ENCODE peak calls at places on chromosomes 3 and 15, in four cellular contexts. D, Z, I and U are unnamed samples.

GRCh38 chr3:18900994-18901393 is 247.3 kb upstream of the KCNH8 start:
- DNase-seq in D (no peak), Z (no peak), I (no peak), U (no peak)

GRCh38 chr15:74788716-74789151 is 6.9 kb downstream of the CSK start:
- DNase-seq in D (no peak), Z (peak), I (no peak), U (no peak)

GRCh38 chr3:137970914-137971831 is 38.8 kb upstream of the CLDN18 start:
- DNase-seq in D (peak), Z (no peak), I (peak), U (peak)

GRCh38 chr15:89751748-89752147 is 699 bp upstream of the MESP1 start:
- DNase-seq in D (no peak), Z (no peak), I (no peak), U (no peak)

GRCh38 chr3:78610462-78611125 is 1157.2 kb downstream of the ROBO1 start:
- DNase-seq in D (no peak), Z (no peak), I (no peak), U (no peak)

GRCh38 chr15:42073418-42073817 is 20.9 kb downstream of the PLA2G4D start:
- DNase-seq in D (no peak), Z (no peak), I (no peak), U (no peak)

GRCh38 chr3:129057249-129057648 is 3.3 kb upstream of the GP9 start:
- DNase-seq in D (no peak), Z (no peak), I (no peak), U (no peak)

GRCh38 chr15:60005352-60006202 is 1.5 kb downstream of the FOXB1 start:
- DNase-seq in D (peak), Z (no peak), I (peak), U (no peak)

GRCh38 chr15:34886134-34886533 is 83.4 kb downstream of the AQR start:
- DNase-seq in D (no peak), Z (no peak), I (no peak), U (no peak)

GRCh38 chr15:26391556-26392229 is 381.2 kb downstream of the GABRB3 start:
- DNase-seq in D (no peak), Z (no peak), I (no peak), U (no peak)

GRCh38 chr15:38367476-38367875 is 86.5 kb upstream of the FAM98B start:
- DNase-seq in D (no peak), Z (no peak), I (no peak), U (no peak)

GRCh38 chr3:100207886-100208285 is 52.9 kb upstream of the TBC1D23 start:
- DNase-seq in D (no peak), Z (no peak), I (no peak), U (no peak)

GRCh38 chr15:62740141-62741004 is 302.2 kb upstream of the TPM1 start:
- DNase-seq in D (no peak), Z (no peak), I (no peak), U (no peak)

GRCh38 chr3:42066516-42067181 is 24.5 kb upstream of the TRAK1 start:
- DNase-seq in D (no peak), Z (no peak), I (no peak), U (no peak)

GRCh38 chr15:39318231-39318630 is 262.6 kb upstream of the THBS1 start:
- DNase-seq in D (no peak), Z (no peak), I (no peak), U (no peak)

GRCh38 chr3:69252631-69253030 is 130.2 kb upstream of the LMOD3 start:
- DNase-seq in D (no peak), Z (no peak), I (no peak), U (no peak)

GRCh38 chr3:25423780-25424179 is 4.3 kb upstream of the RARB start:
- DNase-seq in D (no peak), Z (no peak), I (no peak), U (no peak)

GRCh38 chr3:189555558-189555881 is 75.7 kb upstream of the TP63 start:
- DNase-seq in D (no peak), Z (no peak), I (no peak), U (no peak)

GRCh38 chr15:62895905-62896316 is 146.6 kb upstream of the TPM1 start:
- DNase-seq in D (no peak), Z (no peak), I (no peak), U (no peak)

GRCh38 chr3:53162672-53163458 is 1.9 kb downstream of the PRKCD start:
- DNase-seq in D (no peak), Z (peak), I (no peak), U (no peak)

GRCh38 chr3:100879445-100879844 is 113.8 kb downstream of the ABI3BP start:
- DNase-seq in D (no peak), Z (no peak), I (no peak), U (no peak)

GRCh38 chr15:68507447-68507846 is 71.3 kb upstream of the CORO2B start:
- DNase-seq in D (no peak), Z (no peak), I (peak), U (no peak)

GRCh38 chr15:50318697-50319096 is 36.3 kb downstream of the GABPB1 start:
- DNase-seq in D (no peak), Z (no peak), I (no peak), U (no peak)

GRCh38 chr3:172140499-172141391 is 101.4 kb downstream of the FNDC3B start:
- DNase-seq in D (no peak), Z (no peak), I (no peak), U (no peak)

GRCh38 chr3:123129052-123129451 is 62.2 kb downstream of the PDIA5 start:
- DNase-seq in D (no peak), Z (no peak), I (no peak), U (no peak)

GRCh38 chr15:81072551-81072950 is 61.5 kb upstream of the CFAP161 start:
- DNase-seq in D (no peak), Z (no peak), I (no peak), U (no peak)

GRCh38 chr15:78415284-78415683 is 22.7 kb upstream of the IREB2 start:
- DNase-seq in D (no peak), Z (no peak), I (peak), U (peak)

GRCh38 chr15:99967841-99968371 is 234.7 kb upstream of the LYSMD4 start:
- DNase-seq in D (no peak), Z (no peak), I (no peak), U (peak)

GRCh38 chr15:55992769-55993110 is 672 bp downstream of the NEDD4 start:
- DNase-seq in D (no peak), Z (no peak), I (no peak), U (no peak)

GRCh38 chr3:171116365-171116764 is 89.8 kb upstream of the SLC2A2 start:
- DNase-seq in D (no peak), Z (no peak), I (no peak), U (no peak)

GRCh38 chr3:17800232-17800631 is 57.8 kb upstream of the TBC1D5 start:
- DNase-seq in D (no peak), Z (no peak), I (no peak), U (no peak)

GRCh38 chr15:38699633-38700230 is 135.1 kb upstream of the RASGRP1 start:
- DNase-seq in D (peak), Z (peak), I (peak), U (peak)

GRCh38 chr3:81936817-81937216 is 175.4 kb upstream of the GBE1 start:
- DNase-seq in D (no peak), Z (no peak), I (no peak), U (no peak)